ENCODE peak calls at places on chromosome 4, in five cellular contexts. W is Calu3; J is AG04450; U is Kasumi-1; Z is activated T-helper 9 cell treated with anti-CD3 and anti-CD28 coated beads, Interleukin-2, amount 50 U/mL, for 16 hours. Y is an unnamed sample.

GRCh38 chr4:162117051-162117450 is 46.7 kb downstream of the FSTL5 start:
- DNase-seq in J (no peak), U (no peak), W (no peak), Z (no peak), Y (no peak)

GRCh38 chr4:48742412-48742811 is 37.7 kb downstream of the FRYL start:
- DNase-seq in J (no peak), Z (no peak), W (no peak), U (no peak), Y (no peak)

GRCh38 chr4:6201580-6202091 is 1.3 kb upstream of the JAKMIP1 start:
- DNase-seq in J (no peak), Z (no peak), U (no peak), W (no peak), Y (no peak)

GRCh38 chr4:83771113-83771705 is 235.3 kb downstream of the GPAT3 start:
- DNase-seq in Z (no peak), U (peak), J (peak), W (peak), Y (peak)

GRCh38 chr4:149140841-149141240 is 674.8 kb downstream of the IQCM start:
- DNase-seq in J (no peak), W (no peak), Z (no peak), U (no peak), Y (no peak)

GRCh38 chr4:39682133-39682532 is 15.8 kb upstream of the UBE2K start:
- DNase-seq in J (no peak), W (no peak), Z (no peak), U (no peak), Y (no peak)

GRCh38 chr4:160370046-160370445 is 1267.2 kb downstream of the RAPGEF2 start:
- DNase-seq in Z (no peak), W (no peak), J (no peak), U (no peak), Y (no peak)

GRCh38 chr4:81452452-81453011 is 19.2 kb downstream of the RASGEF1B start:
- DNase-seq in J (no peak), W (no peak), U (no peak), Z (no peak), Y (no peak)

GRCh38 chr4:74038161-74039064 is at the start of gene CXCL3:
- DNase-seq in J (no peak), U (peak), Z (no peak), W (peak), Y (no peak)